ENCODE peak calls at places on chromosomes 6 and 20, in six cellular contexts. One of them, this sample, is unnamed.

GRCh38 chr20:57211949-57212889 is 54.2 kb downstream of the BMP7 start:
- DNase-seq in HS-27A: no peak
- DNase-seq in effector CD8-positive, alpha-beta T cell: no peak
- DNase-seq in ureter: peak
- DNase-seq in GM12891: no peak
- DNase-seq in NCI-H1105 treated with DMSO at 0.1 percent for 48 hours: no peak
- DNase-seq in this sample: peak

GRCh38 chr6:148779142-148779562 is 32.3 kb downstream of the UST start:
- DNase-seq in ureter: no peak
- DNase-seq in effector CD8-positive, alpha-beta T cell: no peak
- DNase-seq in HS-27A: no peak
- DNase-seq in NCI-H1105 treated with DMSO at 0.1 percent for 48 hours: no peak
- DNase-seq in GM12891: no peak
- DNase-seq in this sample: no peak

GRCh38 chr6:159097256-159097655 is 52.5 kb upstream of the TAGAP start:
- DNase-seq in ureter: no peak
- DNase-seq in HS-27A: no peak
- DNase-seq in GM12891: no peak
- DNase-seq in NCI-H1105 treated with DMSO at 0.1 percent for 48 hours: no peak
- DNase-seq in effector CD8-positive, alpha-beta T cell: no peak
- DNase-seq in this sample: no peak

GRCh38 chr20:47150403-47151152 is 205.9 kb downstream of the ZMYND8 start:
- DNase-seq in HS-27A: peak
- DNase-seq in GM12891: peak
- DNase-seq in NCI-H1105 treated with DMSO at 0.1 percent for 48 hours: peak
- DNase-seq in ureter: peak
- DNase-seq in effector CD8-positive, alpha-beta T cell: no peak
- DNase-seq in this sample: no peak

GRCh38 chr6:109676724-109677123 is 14.3 kb downstream of the AK9 start:
- DNase-seq in NCI-H1105 treated with DMSO at 0.1 percent for 48 hours: no peak
- DNase-seq in effector CD8-positive, alpha-beta T cell: no peak
- DNase-seq in ureter: no peak
- DNase-seq in HS-27A: no peak
- DNase-seq in GM12891: no peak
- DNase-seq in this sample: no peak

GRCh38 chr6:12381587-12381986 is 91.4 kb downstream of the EDN1 start:
- DNase-seq in GM12891: no peak
- DNase-seq in ureter: no peak
- DNase-seq in NCI-H1105 treated with DMSO at 0.1 percent for 48 hours: no peak
- DNase-seq in HS-27A: no peak
- DNase-seq in effector CD8-positive, alpha-beta T cell: no peak
- DNase-seq in this sample: no peak

GRCh38 chr20:53767206-53767924 is 173.7 kb upstream of the ZNF217 start:
- DNase-seq in HS-27A: no peak
- DNase-seq in NCI-H1105 treated with DMSO at 0.1 percent for 48 hours: no peak
- DNase-seq in effector CD8-positive, alpha-beta T cell: no peak
- DNase-seq in ureter: no peak
- DNase-seq in GM12891: no peak
- DNase-seq in this sample: no peak

GRCh38 chr6:30610065-30610464 is 7.0 kb downstream of the PPP1R10 start:
- DNase-seq in GM12891: no peak
- DNase-seq in ureter: no peak
- DNase-seq in effector CD8-positive, alpha-beta T cell: no peak
- DNase-seq in HS-27A: no peak
- DNase-seq in NCI-H1105 treated with DMSO at 0.1 percent for 48 hours: no peak
- DNase-seq in this sample: no peak

GRCh38 chr6:87287251-87287650 is 35.1 kb upstream of the SMIM8 start:
- DNase-seq in HS-27A: no peak
- DNase-seq in GM12891: no peak
- DNase-seq in NCI-H1105 treated with DMSO at 0.1 percent for 48 hours: no peak
- DNase-seq in ureter: no peak
- DNase-seq in effector CD8-positive, alpha-beta T cell: no peak
- DNase-seq in this sample: no peak

GRCh38 chr20:21505161-21505809 is 8.6 kb downstream of the NKX2-2 start:
- DNase-seq in effector CD8-positive, alpha-beta T cell: peak
- DNase-seq in HS-27A: no peak
- DNase-seq in NCI-H1105 treated with DMSO at 0.1 percent for 48 hours: no peak
- DNase-seq in GM12891: peak
- DNase-seq in ureter: no peak
- DNase-seq in this sample: no peak

GRCh38 chr20:8678098-8678776 is 390.6 kb upstream of the PLCB4 start:
- DNase-seq in NCI-H1105 treated with DMSO at 0.1 percent for 48 hours: no peak
- DNase-seq in ureter: no peak
- DNase-seq in effector CD8-positive, alpha-beta T cell: no peak
- DNase-seq in GM12891: no peak
- DNase-seq in HS-27A: no peak
- DNase-seq in this sample: no peak

GRCh38 chr6:136990754-136991153 is 54.0 kb downstream of the IL20RA start:
- DNase-seq in ureter: no peak
- DNase-seq in GM12891: no peak
- DNase-seq in effector CD8-positive, alpha-beta T cell: no peak
- DNase-seq in NCI-H1105 treated with DMSO at 0.1 percent for 48 hours: no peak
- DNase-seq in HS-27A: no peak
- DNase-seq in this sample: no peak

GRCh38 chr20:36582322-36582721 is 8.9 kb downstream of the TGIF2 start:
- DNase-seq in NCI-H1105 treated with DMSO at 0.1 percent for 48 hours: no peak
- DNase-seq in effector CD8-positive, alpha-beta T cell: no peak
- DNase-seq in HS-27A: no peak
- DNase-seq in GM12891: no peak
- DNase-seq in ureter: no peak
- DNase-seq in this sample: no peak

GRCh38 chr20:49964964-49965780 is 17.6 kb upstream of the SNAI1 start:
- DNase-seq in ureter: no peak
- DNase-seq in NCI-H1105 treated with DMSO at 0.1 percent for 48 hours: no peak
- DNase-seq in HS-27A: no peak
- DNase-seq in effector CD8-positive, alpha-beta T cell: no peak
- DNase-seq in GM12891: no peak
- DNase-seq in this sample: no peak

GRCh38 chr6:158185729-158186456 is 17.7 kb downstream of the GTF2H5 start:
- DNase-seq in effector CD8-positive, alpha-beta T cell: no peak
- DNase-seq in NCI-H1105 treated with DMSO at 0.1 percent for 48 hours: no peak
- DNase-seq in GM12891: no peak
- DNase-seq in HS-27A: no peak
- DNase-seq in ureter: no peak
- DNase-seq in this sample: no peak

GRCh38 chr6:106685833-106686232 is 56.5 kb downstream of the QRSL1 start:
- DNase-seq in HS-27A: no peak
- DNase-seq in GM12891: no peak
- DNase-seq in ureter: no peak
- DNase-seq in NCI-H1105 treated with DMSO at 0.1 percent for 48 hours: no peak
- DNase-seq in effector CD8-positive, alpha-beta T cell: no peak
- DNase-seq in this sample: no peak

GRCh38 chr6:26445934-26446667 is 5.8 kb downstream of the BTN3A3 start:
- DNase-seq in effector CD8-positive, alpha-beta T cell: no peak
- DNase-seq in NCI-H1105 treated with DMSO at 0.1 percent for 48 hours: no peak
- DNase-seq in HS-27A: no peak
- DNase-seq in ureter: no peak
- DNase-seq in GM12891: no peak
- DNase-seq in this sample: no peak

GRCh38 chr20:25604611-25605010 is 19.2 kb downstream of the NANP start:
- DNase-seq in GM12891: no peak
- DNase-seq in NCI-H1105 treated with DMSO at 0.1 percent for 48 hours: no peak
- DNase-seq in ureter: no peak
- DNase-seq in HS-27A: no peak
- DNase-seq in effector CD8-positive, alpha-beta T cell: no peak
- DNase-seq in this sample: no peak

GRCh38 chr6:156618600-156619205 is 158.5 kb upstream of the ARID1B start:
- DNase-seq in NCI-H1105 treated with DMSO at 0.1 percent for 48 hours: peak
- DNase-seq in ureter: no peak
- DNase-seq in HS-27A: no peak
- DNase-seq in GM12891: no peak
- DNase-seq in effector CD8-positive, alpha-beta T cell: no peak
- DNase-seq in this sample: peak

GRCh38 chr6:31075528-31075927 is 36.8 kb downstream of the C6orf15 start:
- DNase-seq in ureter: no peak
- DNase-seq in effector CD8-positive, alpha-beta T cell: no peak
- DNase-seq in HS-27A: no peak
- DNase-seq in GM12891: no peak
- DNase-seq in NCI-H1105 treated with DMSO at 0.1 percent for 48 hours: no peak
- DNase-seq in this sample: no peak

This sample was measured in DMS79.